ENCODE peak calls at places on chromosomes 5 and 9, in nine cellular contexts. Q is psoas muscle, J is astrocyte of the cerebellum, F is IMR-90, A is pancreas, G is A549, B is neural progenitor cell, Y is GM06990, D is lower leg skin. T is an unnamed sample.
A peak's percentile ranks its signal among the peaks of the same experiment; 100 is the strongest.

GRCh38 chr5:31066655-31067328 is 126.7 kb upstream of the CDH6 start:
- DNase-seq in F (peak; percentile 62), B (no peak), Y (no peak), Q (no peak), J (peak; percentile 35), A (no peak), G (no peak), D (no peak), T (peak; percentile 35)

GRCh38 chr5:179268399-179268952 is 76.8 kb downstream of the ADAMTS2 start:
- DNase-seq in B (no peak), J (no peak), D (peak; percentile 79), Y (no peak), Q (peak; percentile 17), G (no peak), F (no peak), A (no peak), T (no peak)

GRCh38 chr5:55062039-55062779 is 38.2 kb downstream of the GZMK start:
- DNase-seq in Y (peak; percentile 0), B (no peak), F (no peak), Q (no peak), D (no peak), J (no peak), G (no peak), A (no peak), T (no peak)

GRCh38 chr5:115389799-115390382 is 93.4 kb upstream of the CCDC112 start:
- DNase-seq in B (no peak), Y (no peak), J (no peak), F (no peak), G (peak; percentile 21), A (no peak), D (no peak), Q (no peak), T (no peak)

GRCh38 chr5:96946381-96946780 is 10.5 kb downstream of the LNPEP start:
- DNase-seq in G (no peak), Y (no peak), F (no peak), A (no peak), J (no peak), B (no peak), Q (no peak), D (no peak), T (no peak)

GRCh38 chr5:115465416-115465815 is 79.2 kb downstream of the FEM1C start:
- DNase-seq in G (no peak), B (no peak), Y (no peak), F (peak; percentile 25), Q (no peak), A (no peak), D (no peak), J (no peak), T (no peak)

GRCh38 chr5:3684771-3685354 is 89.2 kb downstream of the IRX1 start:
- DNase-seq in G (no peak), F (no peak), B (no peak), D (peak; percentile 67), Y (no peak), J (no peak), A (no peak), Q (no peak), T (no peak)

GRCh38 chr9:14170973-14171596 is 142.9 kb downstream of the NFIB start:
- DNase-seq in J (no peak), B (no peak), F (peak; percentile 83), Q (no peak), A (no peak), G (peak; percentile 56), D (no peak), Y (no peak), T (no peak)

GRCh38 chr5:149886060-149886459 is 58.5 kb downstream of the PDE6A start:
- DNase-seq in D (no peak), G (no peak), A (no peak), F (peak; percentile 21), Y (no peak), B (no peak), J (peak; percentile 74), Q (no peak), T (no peak)

GRCh38 chr5:31845351-31845750 is 206.4 kb downstream of the PDZD2 start:
- DNase-seq in F (no peak), A (no peak), G (no peak), J (no peak), D (no peak), Q (no peak), B (no peak), Y (no peak), T (no peak)

GRCh38 chr5:30808996-30809395 is 384.5 kb upstream of the CDH6 start:
- DNase-seq in Q (no peak), J (peak; percentile 40), B (peak; percentile 44), F (peak; percentile 46), D (no peak), G (no peak), Y (no peak), A (no peak), T (no peak)

GRCh38 chr9:78130004-78130403 is 98.4 kb upstream of the GNAQ start:
- DNase-seq in A (no peak), D (no peak), F (no peak), Q (no peak), Y (no peak), G (peak; percentile 67), B (peak; percentile 56), J (no peak), T (peak; percentile 17)

GRCh38 chr9:119968837-119969707 is 599.8 kb upstream of the BRINP1 start:
- DNase-seq in Q (peak; percentile 76), A (peak; percentile 39), J (peak; percentile 67), G (peak; percentile 62), F (peak; percentile 61), B (peak; percentile 88), D (peak; percentile 89), Y (no peak), T (peak; percentile 47)

GRCh38 chr9:133960568-133961129 is 31.5 kb downstream of the VAV2 start:
- DNase-seq in F (no peak), J (no peak), G (no peak), B (peak; percentile 50), Q (peak; percentile 47), Y (no peak), A (peak; percentile 47), D (no peak), T (no peak)

GRCh38 chr9:136789523-136789937 is 1.6 kb upstream of the TMEM141 start:
- DNase-seq in A (no peak), F (no peak), Y (no peak), B (no peak), J (no peak), G (peak; percentile 41), Q (no peak), D (no peak), T (no peak)

GRCh38 chr5:101937041-101937440 is 359.0 kb downstream of the SLCO4C1 start:
- DNase-seq in G (no peak), B (no peak), Q (no peak), J (no peak), Y (no peak), A (no peak), D (no peak), F (no peak), T (no peak)

GRCh38 chr5:101929628-101930027 is 366.5 kb downstream of the SLCO4C1 start:
- DNase-seq in J (no peak), A (no peak), F (no peak), B (no peak), D (no peak), Q (no peak), Y (no peak), G (no peak), T (no peak)

GRCh38 chr5:101932599-101932998 is 363.5 kb downstream of the SLCO4C1 start:
- DNase-seq in Y (no peak), F (no peak), G (no peak), B (no peak), A (no peak), Q (no peak), J (no peak), D (no peak), T (no peak)

DNA sequence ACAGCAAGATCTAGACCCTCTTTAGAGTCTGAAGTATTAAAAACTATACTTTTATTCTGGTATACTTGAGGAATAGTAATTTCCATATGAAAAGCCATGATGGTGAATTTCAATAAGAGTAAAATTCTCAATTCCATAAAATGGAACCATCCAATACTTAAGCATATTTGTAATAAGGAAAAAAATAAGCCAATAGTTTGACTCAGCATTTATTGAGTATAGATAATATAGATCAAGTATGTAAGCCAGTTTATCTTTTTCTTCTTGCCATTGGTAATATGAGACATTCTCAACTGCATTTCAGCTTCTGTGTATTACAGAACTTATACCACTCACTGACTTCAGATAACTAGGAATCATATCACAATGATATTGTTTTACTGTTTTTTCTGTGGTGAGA is 361.0 kb downstream of the SLCO4C1 start:
- DNase-seq in A (no peak), G (no peak), F (no peak), J (no peak), D (no peak), B (no peak), Y (no peak), Q (no peak), T (no peak)
- TF ChIP-seq CTCF in A (no peak), G (no peak), F (no peak), J (no peak), D (no peak), B (no peak), Y (no peak), Q (no peak), T (no peak)

GRCh38 chr5:155729684-155730059 is 597.3 kb upstream of the SGCD start:
- DNase-seq in F (no peak), G (no peak), D (no peak), Q (peak; percentile 19), Y (no peak), A (no peak), B (peak; percentile 50), J (no peak), T (no peak)
- H3K4me3 ChIP-seq in F (no peak overlapping the region), G (no peak overlapping the region), D (no peak overlapping the region), Q (peak overlapping the region; percentile 73), Y (no peak overlapping the region), A (no peak overlapping the region), B (peak overlapping the region; percentile 57), J (peak overlapping the region; percentile 7), T (peak overlapping the region; percentile 44)

DNA sequence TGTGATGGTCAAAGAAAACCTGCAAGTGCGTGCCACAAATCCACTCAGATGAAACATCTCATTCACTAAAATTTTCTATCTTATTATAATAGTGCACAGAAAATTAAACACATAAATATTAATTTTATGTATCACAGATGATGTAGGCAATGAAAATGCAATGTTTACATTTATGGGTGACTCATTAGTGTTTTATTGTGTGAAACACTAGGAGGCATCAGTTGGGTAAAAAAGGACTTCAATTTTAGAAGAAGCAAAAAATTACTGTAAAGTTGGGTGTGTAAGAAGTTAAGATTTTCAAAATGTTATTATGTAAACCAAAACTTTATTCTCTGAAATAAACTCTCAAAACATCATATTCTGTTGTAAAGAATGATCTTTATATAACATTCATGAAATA is 4.0 kb downstream of the MEF2C start:
- DNase-seq in Y (no peak), J (no peak), G (no peak), F (peak; percentile 63), D (no peak), B (no peak), Q (no peak), A (no peak), T (no peak)
- TF ChIP-seq CTCF in Y (peak; percentile 19), J (no peak), G (no peak), F (peak; percentile 35), D (no peak), B (no peak), Q (no peak), A (no peak), T (no peak)

DNA sequence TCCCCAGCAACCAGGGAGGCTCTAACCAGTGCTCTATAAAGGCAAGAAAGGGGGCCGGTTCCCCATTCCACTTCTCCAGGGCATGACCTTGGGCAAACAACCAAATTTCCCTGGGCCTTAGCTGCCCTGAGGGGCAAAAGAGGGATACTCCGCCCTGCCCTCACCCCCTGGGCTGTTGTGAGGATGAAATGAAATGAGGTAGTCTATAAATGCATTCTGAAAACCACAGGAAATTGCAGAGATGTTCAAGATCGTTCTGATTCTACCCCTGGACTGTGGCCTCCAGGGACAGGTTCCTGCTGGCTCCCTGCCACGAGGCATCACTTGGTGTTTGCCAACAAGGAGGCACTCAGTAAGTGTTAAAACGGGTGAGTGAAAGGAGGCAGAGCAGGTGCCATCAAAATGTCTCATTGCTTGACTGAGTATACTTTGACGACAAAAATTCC is 5.7 kb downstream of the RAPGEF1 start:
- DNase-seq in G (peak; percentile 52), Y (no peak), B (no peak), Q (peak; percentile 66), A (no peak), J (no peak), D (no peak), F (no peak), T (no peak)
- H3K4me3 ChIP-seq in G (peak overlapping the region; percentile 0), Y (peak overlapping the region; percentile 46), B (no peak overlapping the region), Q (peak overlapping the region; percentile 4), A (no peak overlapping the region), J (no peak overlapping the region), D (no peak overlapping the region), F (no peak overlapping the region), T (no peak overlapping the region)

T was measured in AG09309.